ENCODE peak calls at places on chromosomes 7 and 10, in six cellular contexts. S is neural progenitor cell, O is GM23248, M is HCT116, X is PC-3, A is OCI-LY7. K is an unnamed sample.

GRCh38 chr7:27576360-27576944 is 86.2 kb downstream of the HIBADH start:
- DNase-seq in S (peak), O (peak), M (peak), X (peak), A (peak), K (peak)

GRCh38 chr7:152481082-152481481 is 45.3 kb upstream of the KMT2C start:
- DNase-seq in S (no peak), O (no peak), M (no peak), X (no peak), A (no peak), K (no peak)

GRCh38 chr7:89312561-89312960 is 517.0 kb upstream of the TEX47 start:
- DNase-seq in S (no peak), O (no peak), M (no peak), X (no peak), A (no peak), K (no peak)

GRCh38 chr7:3063016-3063753 is 19.5 kb upstream of the CARD11 start:
- DNase-seq in S (no peak), O (no peak), M (no peak), X (peak), A (no peak), K (no peak)

GRCh38 chr10:91340613-91341362 is 69.4 kb upstream of the HECTD2 start:
- DNase-seq in S (no peak), O (peak), M (no peak), X (peak), A (no peak), K (no peak)

GRCh38 chr10:30587522-30588031 is 42.0 kb downstream of the LYZL2 start:
- DNase-seq in S (no peak), O (no peak), M (no peak), X (no peak), A (peak), K (peak)

GRCh38 chr10:67521546-67521945 is 174.4 kb downstream of the CTNNA3 start:
- DNase-seq in S (no peak), O (no peak), M (no peak), X (no peak), A (no peak), K (no peak)

GRCh38 chr10:46522295-46523118 is 34.0 kb downstream of the GPRIN2 start:
- DNase-seq in S (no peak), O (no peak), M (no peak), X (no peak), A (no peak), K (no peak)

GRCh38 chr10:62744136-62744535 is 60.4 kb upstream of the ADO start:
- DNase-seq in S (no peak), O (peak), M (no peak), X (peak), A (no peak), K (no peak)

GRCh38 chr10:7121154-7121797 is 289.6 kb downstream of the SFMBT2 start:
- DNase-seq in S (peak), O (peak), M (peak), X (peak), A (peak), K (peak)

GRCh38 chr10:110409926-110410325 is 87.8 kb upstream of the DUSP5 start:
- DNase-seq in S (no peak), O (peak), M (no peak), X (no peak), A (peak), K (no peak)

GRCh38 chr10:113853577-113854018 is 284 bp downstream of the DCLRE1A start:
- DNase-seq in S (no peak), O (peak), M (no peak), X (peak), A (no peak), K (no peak)

GRCh38 chr7:51269321-51269720 is 47.3 kb downstream of the COBL start:
- DNase-seq in S (no peak), O (no peak), M (no peak), X (no peak), A (no peak), K (no peak)

GRCh38 chr7:19728731-19729130 is 19.9 kb upstream of the POLR1F start:
- DNase-seq in S (no peak), O (no peak), M (no peak), X (no peak), A (no peak), K (no peak)

GRCh38 chr7:54879776-54880175 is 120.8 kb upstream of the SEC61G start:
- DNase-seq in S (no peak), O (no peak), M (no peak), X (peak), A (no peak), K (no peak)

GRCh38 chr10:60974463-60975149 is 30.6 kb upstream of the RHOBTB1 start:
- DNase-seq in S (no peak), O (peak), M (no peak), X (peak), A (no peak), K (no peak)

GRCh38 chr10:84310470-84310869 is 17.9 kb upstream of the CCSER2 start:
- DNase-seq in S (no peak), O (peak), M (no peak), X (no peak), A (no peak), K (no peak)

GRCh38 chr10:91198781-91199180 is 21.7 kb upstream of the PCGF5 start:
- DNase-seq in S (no peak), O (peak), M (no peak), X (no peak), A (peak), K (peak)

GRCh38 chr10:131396108-131397010 is 84.8 kb upstream of the TCERG1L start:
- DNase-seq in S (peak), O (peak), M (no peak), X (no peak), A (no peak), K (peak)

GRCh38 chr7:66739953-66740301 is 606 bp upstream of the RABGEF1 start:
- DNase-seq in S (no peak), O (peak), M (no peak), X (no peak), A (peak), K (no peak)

GRCh38 chr7:66258409-66258808 is 53.3 kb downstream of the TPST1 start:
- DNase-seq in S (peak), O (peak), M (no peak), X (no peak), A (no peak), K (no peak)

GRCh38 chr7:143387156-143387975 is 6.2 kb downstream of the ZYX start:
- DNase-seq in S (peak), O (peak), M (no peak), X (no peak), A (no peak), K (no peak)

GRCh38 chr10:117900280-117900679 is 146.5 kb downstream of the RAB11FIP2 start:
- DNase-seq in S (no peak), O (no peak), M (no peak), X (no peak), A (no peak), K (no peak)

GRCh38 chr10:117246997-117247667 is 6.2 kb downstream of the SLC18A2 start:
- DNase-seq in S (no peak), O (peak), M (no peak), X (no peak), A (no peak), K (no peak)

GRCh38 chr7:96199421-96199820 is 122.5 kb downstream of the SLC25A13 start:
- DNase-seq in S (no peak), O (peak), M (no peak), X (peak), A (no peak), K (no peak)

GRCh38 chr10:132789659-132790148 is 3.8 kb upstream of the NKX6-2 start:
- DNase-seq in S (no peak), O (no peak), M (no peak), X (no peak), A (no peak), K (no peak)

GRCh38 chr7:36658603-36659516 is 65.4 kb downstream of the AOAH start:
- DNase-seq in S (peak), O (peak), M (no peak), X (peak), A (no peak), K (peak)

GRCh38 chr7:35649711-35650110 is 45.2 kb downstream of the HERPUD2 start:
- DNase-seq in S (no peak), O (no peak), M (no peak), X (no peak), A (no peak), K (no peak)

GRCh38 chr10:48390933-48391845 is 84.7 kb downstream of the MAPK8 start:
- DNase-seq in S (no peak), O (peak), M (peak), X (peak), A (no peak), K (no peak)

GRCh38 chr10:93874309-93875031 is 19.3 kb upstream of the SLC35G1 start:
- DNase-seq in S (no peak), O (peak), M (no peak), X (no peak), A (no peak), K (no peak)

GRCh38 chr7:952548-953441 is 1.7 kb downstream of the ADAP1 start:
- DNase-seq in S (peak), O (no peak), M (no peak), X (no peak), A (no peak), K (no peak)
- TF ChIP-seq EZH2phosphoT487 in S (no peak), O (no peak), M (no peak), X (no peak), A (no peak), K (no peak)

GRCh38 chr7:6243168-6243567 is 29.3 kb downstream of the CYTH3 start:
- DNase-seq in S (no peak), O (no peak), M (no peak), X (no peak), A (no peak), K (no peak)
- H3K27ac ChIP-seq in S (no peak), O (no peak), M (no peak), X (no peak), A (no peak), K (no peak)

GRCh38 chr7:98840096-98840495 is 29.7 kb downstream of the TMEM130 start:
- DNase-seq in S (no peak), O (no peak), M (no peak), X (no peak), A (no peak), K (no peak)

GRCh38 chr7:98840604-98841508 is 29.0 kb downstream of the TMEM130 start:
- DNase-seq in S (no peak), O (peak), M (no peak), X (peak), A (no peak), K (no peak)

GRCh38 chr7:98834949-98835348 is 34.9 kb downstream of the TMEM130 start:
- DNase-seq in S (no peak), O (no peak), M (no peak), X (no peak), A (no peak), K (no peak)

GRCh38 chr7:98837632-98837972 is 32.2 kb downstream of the TMEM130 start:
- DNase-seq in S (no peak), O (no peak), M (no peak), X (no peak), A (no peak), K (no peak)

DNA sequence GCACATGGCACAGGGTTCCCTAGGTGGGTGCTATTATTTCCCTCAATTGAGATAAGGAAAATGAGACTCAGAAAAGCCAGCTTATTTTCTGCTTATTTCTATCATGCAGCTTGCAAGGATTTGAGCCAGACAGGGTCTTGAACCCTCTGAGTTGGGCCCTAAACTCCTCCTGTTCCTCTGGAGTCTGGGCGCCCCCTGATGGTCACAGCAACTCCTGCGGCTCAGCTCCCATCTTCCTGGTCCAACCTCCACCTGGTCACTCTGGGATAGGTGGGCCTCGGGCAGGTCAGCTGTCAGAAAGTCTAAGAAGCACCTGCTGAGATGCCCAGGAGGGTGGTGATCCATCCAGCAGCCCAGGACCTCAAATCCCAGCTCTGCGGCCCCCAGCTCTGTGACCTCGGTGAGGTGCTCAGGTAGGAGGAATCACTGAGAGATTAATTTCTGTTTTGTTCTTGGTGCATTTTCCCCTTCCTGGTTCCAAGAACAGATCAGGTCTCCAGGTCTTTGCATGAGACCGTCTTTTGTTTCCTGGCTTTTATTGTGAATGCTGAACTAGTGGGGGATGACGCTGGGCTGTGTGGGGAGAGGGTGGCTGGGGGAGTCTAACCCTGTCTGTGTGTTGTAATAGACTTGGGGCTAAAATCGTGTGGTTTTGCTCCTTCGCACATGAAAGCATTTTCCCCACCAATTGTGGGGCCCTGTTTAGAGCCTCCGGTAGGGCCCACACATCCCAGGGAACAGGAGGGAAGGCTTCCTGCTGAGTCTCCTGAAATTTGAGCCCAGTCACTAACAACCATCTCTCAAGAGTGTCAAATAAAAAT is 32.8 kb downstream of the TMEM130 start:
- DNase-seq in S (peak), O (peak), M (peak), X (peak), A (peak), K (peak)
- TF ChIP-seq EZH2phosphoT487 in S (no peak), O (no peak), M (no peak), X (no peak), A (no peak), K (no peak)

GRCh38 chr7:44953156-44953555 is 25.7 kb downstream of the MYO1G start:
- DNase-seq in S (no peak), O (no peak), M (no peak), X (no peak), A (no peak), K (no peak)

GRCh38 chr7:44955733-44956132 is 23.1 kb downstream of the MYO1G start:
- DNase-seq in S (no peak), O (no peak), M (no peak), X (no peak), A (no peak), K (no peak)

GRCh38 chr7:44959433-44959951 is 19.3 kb downstream of the MYO1G start:
- DNase-seq in S (no peak), O (peak), M (no peak), X (no peak), A (no peak), K (no peak)

GRCh38 chr7:44958645-44959344 is 20.0 kb downstream of the MYO1G start:
- DNase-seq in S (no peak), O (no peak), M (no peak), X (no peak), A (no peak), K (no peak)

GRCh38 chr7:44956157-44956766 is 22.6 kb downstream of the MYO1G start:
- DNase-seq in S (no peak), O (no peak), M (no peak), X (no peak), A (no peak), K (no peak)
- H3K27ac ChIP-seq in S (no peak), O (no peak), M (no peak), X (no peak), A (no peak), K (no peak)

DNA sequence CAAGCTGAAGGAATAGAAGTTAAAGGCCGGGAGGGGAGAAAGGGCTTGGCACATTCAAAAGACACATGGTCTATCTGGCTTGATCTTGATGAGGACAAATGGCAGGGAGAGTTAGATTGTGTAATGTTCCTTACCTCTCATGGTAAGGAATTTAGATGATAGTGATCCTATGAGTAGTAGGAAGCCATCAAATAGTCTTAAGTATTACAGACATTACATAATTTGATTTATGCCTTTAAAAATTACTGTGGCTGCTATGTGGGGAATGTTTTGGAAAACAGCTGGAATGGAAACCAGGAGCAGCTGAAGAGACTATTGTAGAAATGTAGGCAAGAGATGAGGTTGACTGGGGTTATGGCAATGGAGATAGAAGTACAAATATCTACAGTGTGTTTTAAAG is 351.3 kb upstream of the BMPER start:
- DNase-seq in S (no peak), O (peak), M (no peak), X (no peak), A (no peak), K (no peak)
- TF ChIP-seq EZH2phosphoT487 in S (no peak), O (no peak), M (no peak), X (no peak), A (no peak), K (no peak)

DNA sequence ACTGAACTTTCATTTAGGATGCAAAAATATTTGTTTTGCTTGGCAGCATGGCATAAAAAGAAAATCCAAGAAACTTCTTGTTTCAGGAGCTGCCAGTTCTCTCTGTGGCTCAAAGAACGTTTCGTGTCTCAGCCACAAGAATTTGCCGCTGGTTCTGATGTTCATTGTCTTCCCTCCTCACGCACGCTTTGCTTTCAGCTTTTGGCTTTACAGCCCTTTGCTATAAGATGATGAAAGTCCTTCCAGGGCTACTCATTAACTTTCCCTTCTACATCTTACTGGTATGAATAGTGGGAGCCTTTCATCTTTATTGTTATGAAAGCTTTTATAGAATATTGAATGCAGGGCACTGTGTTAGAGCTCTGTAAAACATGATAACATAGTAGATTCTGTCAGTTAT is 124.7 kb downstream of the BICC1 start:
- DNase-seq in S (no peak), O (peak), M (no peak), X (no peak), A (no peak), K (peak)
- H3K27ac ChIP-seq in S (no peak), O (peak), M (no peak), X (no peak), A (no peak), K (no peak)

DNA sequence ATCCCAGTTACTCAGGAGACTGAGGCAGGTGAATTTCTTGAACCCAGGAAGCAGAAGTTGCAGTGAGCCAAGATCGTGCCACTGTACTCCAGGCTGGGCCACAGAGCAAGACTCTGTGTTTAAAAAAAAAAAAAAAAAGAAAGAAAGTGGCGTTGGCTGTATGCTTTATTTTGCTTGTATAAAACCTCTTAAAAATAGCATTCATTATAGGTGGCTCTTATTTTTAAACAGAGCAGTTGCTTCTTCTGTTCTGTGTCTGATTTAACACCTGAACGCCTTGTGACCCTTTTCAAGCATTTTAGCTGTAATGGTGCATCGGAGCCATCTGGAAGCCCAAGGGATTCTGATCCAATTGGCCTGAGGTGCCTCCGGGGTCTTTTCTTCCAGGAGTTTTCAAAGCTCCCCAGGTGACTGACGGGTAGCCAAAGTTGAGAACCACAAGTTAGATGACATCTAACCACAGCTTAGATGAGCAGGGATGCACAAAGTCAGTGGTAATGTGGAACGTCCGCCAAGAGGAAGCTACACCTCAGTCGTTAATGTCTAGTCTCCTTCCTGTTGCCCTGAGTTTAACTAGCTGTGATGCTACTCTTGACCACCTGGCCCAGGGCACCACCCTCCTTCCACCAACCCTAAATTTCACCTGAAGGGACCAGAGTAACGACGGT is 274.6 kb upstream of the KLF6 start:
- DNase-seq in S (no peak), O (no peak), M (no peak), X (no peak), A (peak), K (no peak)
- TF ChIP-seq EZH2phosphoT487 in S (no peak), O (no peak), M (no peak), X (no peak), A (no peak), K (no peak)